ENCODE peak calls at places on chromosomes 11 and 22, in ten cellular contexts. H is choroid plexus epithelial cell; M is breast epithelium; R is left ventricle myocardium inferior; B is colonic mucosa; Z is A549; L is naive thymus-derived CD4-positive, alpha-beta T cell; U is Caco-2; O is AG04450; J is kidney. D is an unnamed sample.

GRCh38 chr11:108963118-108963517 is 298.2 kb downstream of the DDX10 start:
- DNase-seq in H (peak), M (no peak), R (no peak), B (no peak), Z (no peak), L (no peak), U (no peak), O (no peak), J (no peak), D (no peak)

GRCh38 chr22:31723699-31724098 is 26.2 kb downstream of the PRR14L start:
- DNase-seq in H (no peak), M (no peak), R (no peak), B (no peak), Z (no peak), L (no peak), U (no peak), O (no peak), J (no peak), D (no peak)

GRCh38 chr22:37300551-37301017 is 18.3 kb downstream of the CYTH4 start:
- DNase-seq in H (no peak), M (no peak), R (no peak), B (no peak), Z (no peak), L (peak), U (no peak), O (no peak), J (no peak), D (peak)

GRCh38 chr11:96781082-96781481 is 391.3 kb downstream of the JRKL start:
- DNase-seq in H (no peak), M (no peak), R (no peak), B (no peak), Z (no peak), L (no peak), U (no peak), O (no peak), J (no peak), D (no peak)

GRCh38 chr22:27470169-27470772 is 331.3 kb downstream of the MN1 start:
- DNase-seq in H (no peak), M (no peak), R (no peak), B (no peak), Z (no peak), L (no peak), U (no peak), O (no peak), J (no peak), D (no peak)

GRCh38 chr11:107316426-107316825 is 141.2 kb downstream of the CWF19L2 start:
- DNase-seq in H (no peak), M (no peak), R (no peak), B (no peak), Z (no peak), L (no peak), U (no peak), O (no peak), J (no peak), D (no peak)

GRCh38 chr11:78708388-78708787 is 133.7 kb upstream of the NARS2 start:
- DNase-seq in H (no peak), M (no peak), R (no peak), B (no peak), Z (no peak), L (no peak), U (no peak), O (no peak), J (no peak), D (peak)

GRCh38 chr11:71171576-71171975 is 80.8 kb downstream of the SHANK2 start:
- DNase-seq in H (no peak), M (no peak), R (no peak), B (no peak), Z (no peak), L (no peak), U (peak), O (no peak), J (peak), D (no peak)

GRCh38 chr11:112523477-112523876 is 262.8 kb upstream of the PLET1 start:
- DNase-seq in H (peak), M (no peak), R (peak), B (no peak), Z (no peak), L (no peak), U (no peak), O (no peak), J (no peak), D (peak)

GRCh38 chr11:118789501-118790356 is 1.2 kb downstream of the DDX6 start:
- DNase-seq in H (peak), M (no peak), R (no peak), B (peak), Z (peak), L (no peak), U (no peak), O (no peak), J (no peak), D (peak)

GRCh38 chr11:104623518-104623917 is 274.7 kb downstream of the CASP12 start:
- DNase-seq in H (peak), M (no peak), R (no peak), B (no peak), Z (no peak), L (no peak), U (no peak), O (no peak), J (no peak), D (no peak)

GRCh38 chr22:45538284-45538683 is 35.6 kb downstream of the FBLN1 start:
- DNase-seq in H (peak), M (peak), R (no peak), B (no peak), Z (no peak), L (no peak), U (no peak), O (no peak), J (no peak), D (no peak)

GRCh38 chr11:28585007-28585406 is 476.8 kb downstream of the METTL15 start:
- DNase-seq in H (no peak), M (no peak), R (no peak), B (no peak), Z (no peak), L (no peak), U (no peak), O (no peak), J (no peak), D (no peak)

GRCh38 chr11:86800076-86800955 is at the start of gene PRSS23:
- DNase-seq in H (peak), M (no peak), R (peak), B (peak), Z (peak), L (peak), U (peak), O (no peak), J (peak), D (peak)

GRCh38 chr11:130874955-130875531 is 41.2 kb downstream of the SNX19 start:
- DNase-seq in H (no peak), M (no peak), R (no peak), B (no peak), Z (no peak), L (no peak), U (no peak), O (no peak), J (no peak), D (no peak)

GRCh38 chr22:42256930-42257329 is 13.5 kb downstream of the TCF20 start:
- DNase-seq in H (no peak), M (no peak), R (no peak), B (no peak), Z (no peak), L (no peak), U (no peak), O (no peak), J (no peak), D (no peak)

GRCh38 chr11:77147668-77148321 is 19.7 kb downstream of the MYO7A start:
- DNase-seq in H (peak), M (no peak), R (no peak), B (peak), Z (no peak), L (no peak), U (no peak), O (no peak), J (peak), D (peak)

GRCh38 chr11:69867076-69868002 is 48.1 kb upstream of the FGF3 start:
- DNase-seq in H (no peak), M (no peak), R (no peak), B (no peak), Z (no peak), L (no peak), U (peak), O (no peak), J (peak), D (peak)

GRCh38 chr11:94740083-94740974 is 27.8 kb upstream of the AMOTL1 start:
- DNase-seq in H (peak), M (peak), R (peak), B (peak), Z (no peak), L (peak), U (no peak), O (no peak), J (peak), D (peak)

GRCh38 chr11:115965754-115966504 is 461.7 kb upstream of the CADM1 start:
- DNase-seq in H (no peak), M (no peak), R (no peak), B (no peak), Z (no peak), L (no peak), U (no peak), O (no peak), J (no peak), D (no peak)

GRCh38 chr11:132030896-132031295 is 660.5 kb downstream of the NTM start:
- DNase-seq in H (no peak), M (no peak), R (no peak), B (no peak), Z (no peak), L (no peak), U (no peak), O (no peak), J (no peak), D (no peak)

GRCh38 chr11:113473983-113474361 is 1.2 kb downstream of the DRD2 start:
- DNase-seq in H (no peak), M (no peak), R (no peak), B (no peak), Z (peak), L (no peak), U (no peak), O (no peak), J (no peak), D (no peak)

GRCh38 chr11:28730336-28730735 is 622.1 kb downstream of the METTL15 start:
- DNase-seq in H (no peak), M (no peak), R (no peak), B (no peak), Z (no peak), L (no peak), U (no peak), O (no peak), J (no peak), D (no peak)

GRCh38 chr11:66718320-66718971 is 10.6 kb downstream of the SPTBN2 start:
- DNase-seq in H (no peak), M (peak), R (no peak), B (peak), Z (no peak), L (no peak), U (no peak), O (no peak), J (peak), D (peak)

GRCh38 chr22:24146791-24147353 is 34.4 kb upstream of the SUSD2 start:
- DNase-seq in H (peak), M (no peak), R (peak), B (peak), Z (no peak), L (no peak), U (no peak), O (peak), J (no peak), D (no peak)

GRCh38 chr11:65572356-65573043 is at the start of gene FAM89B:
- DNase-seq in H (peak), M (peak), R (peak), B (peak), Z (peak), L (peak), U (peak), O (peak), J (peak), D (peak)

GRCh38 chr11:95545116-95545875 is 244.3 kb downstream of the FAM76B start:
- DNase-seq in H (no peak), M (no peak), R (no peak), B (no peak), Z (no peak), L (no peak), U (no peak), O (no peak), J (no peak), D (no peak)

GRCh38 chr11:93487032-93487483 is 56.1 kb downstream of the SMCO4 start:
- DNase-seq in H (peak), M (no peak), R (no peak), B (no peak), Z (no peak), L (no peak), U (peak), O (no peak), J (no peak), D (no peak)

GRCh38 chr11:18280438-18281046 is 14.5 kb downstream of the SAA1 start:
- DNase-seq in H (no peak), M (no peak), R (no peak), B (no peak), Z (no peak), L (no peak), U (no peak), O (no peak), J (no peak), D (no peak)

GRCh38 chr22:46878549-46878948 is 116.1 kb downstream of the TBC1D22A start:
- DNase-seq in H (no peak), M (no peak), R (no peak), B (no peak), Z (peak), L (no peak), U (no peak), O (no peak), J (no peak), D (peak)

GRCh38 chr11:11580831-11581492 is 40.8 kb downstream of the GALNT18 start:
- DNase-seq in H (no peak), M (no peak), R (peak), B (no peak), Z (no peak), L (no peak), U (no peak), O (no peak), J (no peak), D (peak)

GRCh38 chr11:8683115-8683807 is 669 bp downstream of the RPL27A start:
- DNase-seq in H (peak), M (no peak), R (no peak), B (no peak), Z (no peak), L (no peak), U (no peak), O (no peak), J (no peak), D (no peak)

GRCh38 chr22:27853404-27853803 is 51.8 kb upstream of the MN1 start:
- DNase-seq in H (peak), M (no peak), R (no peak), B (no peak), Z (no peak), L (no peak), U (no peak), O (no peak), J (no peak), D (no peak)

GRCh38 chr11:65571940-65572339 is 398 bp upstream of the FAM89B start:
- DNase-seq in H (peak), M (no peak), R (no peak), B (no peak), Z (peak), L (no peak), U (peak), O (no peak), J (no peak), D (peak)

GRCh38 chr11:95325777-95326258 is 94.8 kb upstream of the SESN3 start:
- DNase-seq in H (no peak), M (no peak), R (no peak), B (no peak), Z (peak), L (no peak), U (no peak), O (no peak), J (no peak), D (no peak)

GRCh38 chr11:802018-802617 is 2.9 kb downstream of the PIDD1 start:
- DNase-seq in H (no peak), M (no peak), R (no peak), B (no peak), Z (no peak), L (no peak), U (no peak), O (no peak), J (no peak), D (no peak)
- H3K4me3 ChIP-seq in H (no peak), M (no peak), R (no peak), B (no peak), Z (no peak), L (no peak), U (no peak), O (no peak), J (no peak), D (no peak)

GRCh38 chr11:74871037-74871436 is 77.9 kb downstream of the XRRA1 start:
- DNase-seq in H (peak), M (no peak), R (no peak), B (no peak), Z (no peak), L (no peak), U (no peak), O (no peak), J (no peak), D (no peak)
- H3K4me3 ChIP-seq in H (no peak), M (no peak), R (no peak), B (no peak), Z (no peak), L (no peak), U (no peak), O (no peak), J (no peak), D (no peak)

GRCh38 chr11:5808500-5809121 is at the start of gene OR52N2:
- DNase-seq in H (peak), M (peak), R (peak), B (peak), Z (peak), L (peak), U (peak), O (peak), J (peak), D (peak)
- H3K4me3 ChIP-seq in H (peak), M (peak), R (peak), B (peak), Z (peak), L (peak), U (peak), O (peak), J (peak), D (peak)

GRCh38 chr11:19715373-19715772 is 2.7 kb downstream of the NAV2 start:
- DNase-seq in H (peak), M (no peak), R (no peak), B (no peak), Z (peak), L (no peak), U (no peak), O (peak), J (no peak), D (no peak)

GRCh38 chr11:19714387-19715363 is 2.0 kb downstream of the NAV2 start:
- DNase-seq in H (peak), M (peak), R (peak), B (no peak), Z (peak), L (no peak), U (no peak), O (peak), J (peak), D (peak)

GRCh38 chr11:19713221-19714092 is 820 bp downstream of the NAV2 start:
- DNase-seq in H (peak), M (no peak), R (no peak), B (no peak), Z (no peak), L (no peak), U (no peak), O (no peak), J (peak), D (peak)

GRCh38 chr11:19712281-19713220 is at the start of gene NAV2:
- DNase-seq in H (peak), M (peak), R (peak), B (peak), Z (peak), L (peak), U (peak), O (peak), J (peak), D (peak)

DNA sequence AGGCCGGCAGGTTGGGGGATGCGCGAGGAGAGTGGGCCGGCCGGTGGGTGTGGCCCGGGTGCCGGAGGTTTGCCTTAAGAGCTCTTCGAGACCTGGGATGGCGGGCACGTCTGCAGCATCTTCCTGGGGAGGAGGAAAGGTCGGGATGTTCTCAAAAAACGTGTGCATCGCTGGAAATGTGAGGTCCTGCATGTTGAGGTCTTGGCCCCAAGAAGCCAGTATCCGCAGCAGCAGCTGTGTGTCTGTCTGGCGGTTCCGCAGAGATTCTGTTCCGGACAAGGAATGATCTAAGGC is 1.4 kb downstream of the NAV2 start:
- DNase-seq in H (peak), M (no peak), R (no peak), B (no peak), Z (no peak), L (no peak), U (no peak), O (no peak), J (peak), D (peak)
- H3K4me3 ChIP-seq in H (peak), M (peak), R (peak), B (peak), Z (peak), L (peak), U (no peak), O (peak), J (peak), D (peak)

GRCh38 chr22:49052560-49052959 is 775.1 kb downstream of the BRD1 start:
- DNase-seq in H (no peak), M (no peak), R (no peak), B (no peak), Z (no peak), L (no peak), U (no peak), O (no peak), J (no peak), D (peak)

GRCh38 chr22:49051491-49052022 is 776.1 kb downstream of the BRD1 start:
- DNase-seq in H (no peak), M (no peak), R (no peak), B (no peak), Z (no peak), L (no peak), U (no peak), O (no peak), J (no peak), D (no peak)

GRCh38 chr22:49053574-49053973 is 774.1 kb downstream of the BRD1 start:
- DNase-seq in H (no peak), M (no peak), R (no peak), B (no peak), Z (no peak), L (no peak), U (no peak), O (no peak), J (no peak), D (peak)

GRCh38 chr22:49049691-49050090 is 778.0 kb downstream of the BRD1 start:
- DNase-seq in H (no peak), M (no peak), R (no peak), B (no peak), Z (no peak), L (no peak), U (no peak), O (no peak), J (no peak), D (no peak)

DNA sequence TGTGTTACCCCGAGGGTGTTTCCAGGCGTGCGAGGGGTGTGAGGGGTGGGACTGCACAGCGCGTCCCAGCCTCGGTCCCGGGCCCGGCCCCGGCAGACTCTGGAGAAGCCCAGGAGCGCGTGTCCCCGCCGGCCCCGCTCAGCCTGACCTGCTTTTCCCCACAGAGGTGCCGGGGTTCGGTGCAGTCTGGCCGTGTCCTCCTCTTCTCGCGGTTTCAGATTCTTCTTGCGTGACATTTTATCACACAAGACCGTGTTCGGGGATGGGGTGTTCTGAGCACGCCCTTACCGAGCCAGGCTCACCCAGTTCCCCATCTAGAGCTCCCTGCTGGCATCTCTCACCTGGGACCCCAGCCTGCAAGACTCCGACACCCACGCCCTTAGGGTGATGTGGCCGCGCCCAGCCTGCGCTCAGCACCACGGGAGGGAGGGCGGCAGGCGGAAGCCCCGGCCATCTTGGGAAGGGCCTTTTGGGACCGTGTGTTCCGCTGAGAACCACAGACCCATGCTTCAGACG is 775.6 kb downstream of the BRD1 start:
- DNase-seq in H (peak), M (no peak), R (no peak), B (peak), Z (no peak), L (peak), U (no peak), O (no peak), J (peak), D (peak)
- H3K4me3 ChIP-seq in H (peak), M (peak), R (peak), B (peak), Z (no peak), L (peak), U (no peak), O (peak), J (no peak), D (peak)

GRCh38 chr11:58575377-58576020 is at the start of gene LPXN:
- DNase-seq in H (peak), M (peak), R (no peak), B (no peak), Z (no peak), L (peak), U (no peak), O (no peak), J (no peak), D (no peak)
- H3K4me3 ChIP-seq in H (peak), M (peak), R (peak), B (peak), Z (peak), L (peak), U (peak), O (peak), J (peak), D (no peak)

D was measured in H7.